ENCODE peak calls at places on chromosome 18, in ten cellular contexts. G is DMS 273 treated with DMSO at 0.1 percent for 48 hours; P is T1000; U is stimulated activated CD4-positive, alpha-beta T cell treated with anti-CD3 and anti-CD28 coated beads, Interleukin-4, amount 100 ng/mL, for 24 hours; C is stimulated activated CD8-positive, alpha-beta memory T cell treated with anti-CD3 and anti-CD28 coated beads, Interleukin-15, amount 100 ng/mL, for 24 hours; Q is SHP77 treated with DMSO at 0.1 percent for 48 hours; F is caudate nucleus; V is neural progenitor cell; R is NCI-H1417; M is spleen. L is an unnamed sample.

GRCh38 chr18:61606068-61606660 is 272.9 kb downstream of the CDH20 start:
- DNase-seq in U (no peak), G (no peak), M (no peak), P (no peak), F (no peak), C (no peak), Q (no peak), V (peak), R (no peak), L (no peak)

GRCh38 chr18:79173742-79174141 is 104.5 kb downstream of the ATP9B start:
- DNase-seq in C (no peak), U (no peak), F (no peak), G (no peak), M (no peak), P (no peak), R (no peak), Q (no peak), V (no peak), L (no peak)

GRCh38 chr18:63505566-63506335 is 29.0 kb downstream of the SERPINB5 start:
- DNase-seq in R (peak), M (no peak), V (peak), C (no peak), P (peak), G (no peak), U (peak), F (no peak), Q (no peak), L (peak)

GRCh38 chr18:51153659-51154371 is 43.7 kb downstream of the MEX3C start:
- DNase-seq in R (no peak), F (no peak), Q (peak), V (no peak), U (peak), P (no peak), M (peak), G (no peak), C (peak), L (no peak)

GRCh38 chr18:32086866-32087265 is 4.8 kb upstream of the RNF138 start:
- DNase-seq in U (no peak), R (no peak), G (no peak), C (no peak), V (no peak), M (no peak), F (no peak), P (no peak), Q (no peak), L (no peak)

GRCh38 chr18:25233582-25234362 is 118.2 kb downstream of the ZNF521 start:
- DNase-seq in G (peak), P (no peak), V (no peak), U (no peak), M (no peak), F (no peak), R (peak), C (no peak), Q (no peak), L (no peak)

GRCh38 chr18:13799396-13799795 is 24.6 kb upstream of the MC5R start:
- DNase-seq in P (no peak), R (no peak), C (no peak), Q (no peak), U (no peak), V (no peak), F (no peak), M (no peak), G (no peak), L (no peak)

GRCh38 chr18:10476430-10476829 is 22.0 kb downstream of the APCDD1 start:
- DNase-seq in M (no peak), V (no peak), R (peak), F (no peak), U (no peak), G (peak), Q (no peak), P (no peak), C (no peak), L (no peak)

GRCh38 chr18:21760321-21760720 is 19.7 kb downstream of the MIB1 start:
- DNase-seq in R (no peak), U (no peak), M (no peak), G (peak), C (no peak), Q (no peak), P (no peak), F (no peak), V (no peak), L (no peak)

GRCh38 chr18:63083555-63083954 is 236.0 kb downstream of the BCL2 start:
- DNase-seq in F (no peak), V (no peak), P (no peak), R (no peak), G (no peak), Q (no peak), U (no peak), C (no peak), M (no peak), L (no peak)

GRCh38 chr18:36780748-36781147 is 48.1 kb downstream of the TPGS2 start:
- DNase-seq in Q (no peak), M (no peak), U (no peak), G (no peak), F (no peak), V (no peak), C (no peak), P (no peak), R (no peak), L (no peak)

GRCh38 chr18:60950634-60951033 is 382.6 kb upstream of the CDH20 start:
- DNase-seq in P (no peak), V (no peak), M (no peak), R (no peak), U (no peak), G (no peak), F (no peak), Q (no peak), C (no peak), L (no peak)

GRCh38 chr18:10131783-10132381 is 218.1 kb downstream of the VAPA start:
- DNase-seq in R (peak), V (peak), U (no peak), M (no peak), P (no peak), G (no peak), C (no peak), Q (no peak), F (no peak), L (peak)

GRCh38 chr18:67463829-67464228 is 52.7 kb downstream of the DSEL start:
- DNase-seq in Q (no peak), M (no peak), G (no peak), F (no peak), R (no peak), U (no peak), V (no peak), C (no peak), P (no peak), L (peak)

GRCh38 chr18:11785444-11786055 is 65.7 kb upstream of the CHMP1B start:
- DNase-seq in V (peak), R (no peak), P (no peak), U (no peak), Q (no peak), F (no peak), C (no peak), G (no peak), M (no peak), L (no peak)

GRCh38 chr18:37460616-37461015 is 105.0 kb downstream of the CELF4 start:
- DNase-seq in U (no peak), M (no peak), F (no peak), G (peak), Q (no peak), R (peak), P (no peak), V (no peak), C (no peak), L (no peak)

GRCh38 chr18:3773303-3773702 is 323.3 kb downstream of the TGIF1 start:
- DNase-seq in G (no peak), Q (no peak), F (no peak), R (peak), V (no peak), U (no peak), C (no peak), M (no peak), P (no peak), L (peak)

GRCh38 chr18:57970356-57971095 is 73.5 kb upstream of the NEDD4L start:
- DNase-seq in Q (no peak), R (no peak), V (peak), P (no peak), C (no peak), G (no peak), U (no peak), M (no peak), F (no peak), L (peak)

GRCh38 chr18:9974279-9974915 is 60.6 kb downstream of the VAPA start:
- DNase-seq in Q (no peak), U (no peak), F (no peak), P (no peak), M (no peak), G (no peak), R (no peak), V (no peak), C (no peak), L (no peak)

GRCh38 chr18:40006553-40007073 is 1948.4 kb upstream of the PIK3C3 start:
- DNase-seq in F (no peak), P (no peak), C (no peak), U (no peak), M (no peak), Q (no peak), V (peak), G (no peak), R (no peak), L (no peak)

GRCh38 chr18:66682855-66683322 is 79.0 kb upstream of the CDH19 start:
- DNase-seq in U (no peak), P (no peak), Q (peak), V (peak), G (peak), R (peak), C (no peak), F (peak), M (no peak), L (peak)

GRCh38 chr18:4035521-4035920 is 419.6 kb downstream of the DLGAP1 start:
- DNase-seq in R (peak), M (no peak), Q (no peak), C (no peak), G (no peak), P (no peak), U (no peak), F (no peak), V (peak), L (no peak)

GRCh38 chr18:49177071-49177470 is 226.3 kb upstream of the SMAD7 start:
- DNase-seq in F (no peak), V (no peak), M (no peak), P (no peak), Q (no peak), C (no peak), G (no peak), U (no peak), R (no peak), L (no peak)

L was measured in DMS53.